ENCODE peak calls at places on chromosomes 5 and 9, in five cellular contexts. U is upper lobe of right lung, P is GM06990, E is hepatocyte, F is esophagus squamous epithelium. G is an unnamed sample. For H3K27me3, the result is how much of the 10 kb centered on the place peaks cover.

GRCh38 chr5:74281191-74281590 is 359.3 kb downstream of the ENC1 start:
- DNase-seq in U (no peak), E (no peak), P (no peak), F (no peak), G (no peak)

GRCh38 chr5:75243100-75243499 is 6.4 kb upstream of the ANKRD31 start:
- DNase-seq in F (no peak), U (no peak), E (no peak), P (no peak), G (no peak)

GRCh38 chr9:13786131-13786530 is 506.6 kb upstream of the MPDZ start:
- DNase-seq in E (no peak), P (no peak), U (peak), F (no peak), G (no peak)

GRCh38 chr5:891117-891836 is 1.3 kb downstream of the BRD9 start:
- DNase-seq in U (no peak), E (no peak), P (no peak), F (no peak), G (peak)

GRCh38 chr5:10789726-10790125 is 28.7 kb upstream of the DAP start:
- DNase-seq in F (no peak), E (no peak), U (no peak), P (no peak), G (no peak)

GRCh38 chr9:106930477-106930876 is 67.5 kb downstream of the ZNF462 start:
- DNase-seq in E (peak), P (no peak), U (no peak), F (no peak), G (peak)

GRCh38 chr9:99015890-99016289 is 72.2 kb downstream of the COL15A1 start:
- DNase-seq in F (no peak), P (no peak), E (no peak), U (no peak), G (no peak)

GRCh38 chr5:17203329-17204132 is 13.9 kb upstream of the BASP1 start:
- DNase-seq in U (no peak), E (peak), P (no peak), F (no peak), G (peak)

GRCh38 chr5:97449172-97449571 is 266.1 kb upstream of the RIOK2 start:
- DNase-seq in E (no peak), P (no peak), F (no peak), U (no peak), G (no peak)

GRCh38 chr9:116693233-116693731 is 6.2 kb downstream of the TRIM32 start:
- DNase-seq in E (no peak), U (no peak), F (no peak), P (no peak), G (no peak)

GRCh38 chr9:13064060-13064459 is 215.4 kb downstream of the MPDZ start:
- DNase-seq in F (no peak), P (no peak), E (no peak), U (no peak), G (no peak)

GRCh38 chr9:132232522-132232921 is 70.7 kb downstream of the NTNG2 start:
- DNase-seq in F (no peak), U (no peak), P (no peak), E (no peak), G (no peak)

GRCh38 chr9:81737871-81738507 is 48.6 kb upstream of the TLE1 start:
- DNase-seq in F (no peak), E (peak), P (no peak), U (no peak), G (no peak)

GRCh38 chr5:6820851-6821479 is 107.7 kb downstream of the TENT4A start:
- DNase-seq in P (no peak), F (no peak), E (peak), U (no peak), G (peak)

GRCh38 chr9:130987738-130988399 is 21.1 kb upstream of the LAMC3 start:
- DNase-seq in P (no peak), U (no peak), F (no peak), E (no peak), G (no peak)
- H3K27me3 ChIP-seq in P (under half), U (under half), F (under half), E (under half), G (under half)

GRCh38 chr5:53481354-53481886 is 991 bp downstream of the FST start:
- DNase-seq in U (no peak), F (no peak), P (no peak), E (no peak), G (no peak)

GRCh38 chr5:53482717-53483638 is 2.5 kb downstream of the FST start:
- DNase-seq in P (peak), U (peak), E (peak), F (no peak), G (peak)

GRCh38 chr5:53479656-53480473 is 564 bp upstream of the FST start:
- DNase-seq in E (peak), P (peak), U (peak), F (no peak), G (no peak)

GRCh38 chr5:53480474-53481353 is at the start of gene FST:
- DNase-seq in E (peak), F (no peak), P (no peak), U (peak), G (peak)

GRCh38 chr5:53481887-53482716 is 1.7 kb downstream of the FST start:
- DNase-seq in P (peak), F (no peak), U (peak), E (peak), G (peak)
- TF ChIP-seq CTCF in P (no peak), F (peak), U (peak), E (no peak), G (peak)

DNA sequence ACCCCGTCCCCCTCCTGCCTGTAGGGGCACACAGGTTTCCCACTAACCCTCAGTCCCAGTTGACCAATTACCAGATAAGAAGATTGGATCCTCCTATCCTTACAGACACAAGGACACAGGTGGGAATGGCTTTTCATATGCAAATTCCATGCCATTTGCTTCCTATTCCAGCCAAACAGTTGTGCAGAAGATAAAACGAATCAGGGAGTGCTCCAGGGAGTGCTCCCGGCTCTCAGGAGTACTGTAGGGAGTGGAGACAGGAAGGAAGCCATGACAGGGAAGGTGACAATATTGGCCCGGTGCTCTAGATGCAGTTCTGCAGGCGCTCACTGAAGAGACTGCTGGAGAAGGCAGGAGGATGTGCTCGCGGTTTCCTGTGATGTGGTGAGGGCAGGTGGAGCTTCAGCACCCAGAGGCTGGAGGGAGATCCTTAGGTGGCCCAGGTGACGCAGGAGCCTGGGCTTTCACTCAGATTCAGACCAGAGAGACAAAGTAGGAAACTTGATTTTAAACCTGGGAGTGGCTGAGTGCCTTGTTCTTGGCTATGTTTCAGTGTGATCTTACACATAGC is 260.0 kb downstream of the AUH start:
- DNase-seq in P (no peak), F (no peak), E (no peak), U (no peak), G (no peak)
- H3K4me3 ChIP-seq in P (no peak), F (no peak), E (no peak), U (no peak), G (no peak)

GRCh38 chr9:89555016-89555415 is 49.8 kb upstream of the GADD45G start:
- DNase-seq in P (no peak), U (no peak), F (no peak), E (no peak), G (no peak)
- H3K27me3 ChIP-seq in P (under half), U (under half), F (under half), E (under half), G (under half)

DNA sequence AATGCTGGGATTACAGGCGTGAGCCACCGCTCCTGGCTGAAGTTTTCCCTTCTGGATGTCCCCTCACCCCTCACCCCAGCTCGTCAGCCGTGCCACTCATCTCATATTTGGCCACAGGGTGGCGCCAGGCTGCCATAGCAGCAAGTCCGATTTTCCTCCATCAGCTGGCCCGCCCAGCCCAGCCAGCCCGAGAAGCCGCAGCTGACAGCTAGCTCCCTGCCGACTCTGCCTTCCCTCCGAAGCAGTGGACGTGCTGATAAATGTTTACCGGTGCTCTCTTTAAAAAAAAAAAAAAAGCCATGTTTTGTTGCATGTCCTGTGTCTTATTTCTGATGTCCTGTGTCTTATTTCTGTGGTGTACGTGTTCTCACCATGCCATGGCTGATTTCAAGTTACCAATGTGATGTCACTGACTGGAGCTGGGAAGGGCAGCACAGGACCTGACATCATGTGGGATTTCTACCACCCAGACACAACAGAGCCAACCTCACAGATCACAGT is 58.3 kb downstream of the PFDN1 start:
- DNase-seq in F (peak), U (peak), E (peak), P (peak), G (peak)
- TF ChIP-seq CTCF in F (peak), U (peak), E (peak), P (peak), G (peak)

GRCh38 chr5:2137444-2138050 is 254.8 kb upstream of the IRX4 start:
- DNase-seq in E (no peak), U (no peak), P (no peak), F (no peak), G (no peak)
- H3K4me3 ChIP-seq in E (no peak), U (no peak), P (no peak), F (no peak), G (no peak)

DNA sequence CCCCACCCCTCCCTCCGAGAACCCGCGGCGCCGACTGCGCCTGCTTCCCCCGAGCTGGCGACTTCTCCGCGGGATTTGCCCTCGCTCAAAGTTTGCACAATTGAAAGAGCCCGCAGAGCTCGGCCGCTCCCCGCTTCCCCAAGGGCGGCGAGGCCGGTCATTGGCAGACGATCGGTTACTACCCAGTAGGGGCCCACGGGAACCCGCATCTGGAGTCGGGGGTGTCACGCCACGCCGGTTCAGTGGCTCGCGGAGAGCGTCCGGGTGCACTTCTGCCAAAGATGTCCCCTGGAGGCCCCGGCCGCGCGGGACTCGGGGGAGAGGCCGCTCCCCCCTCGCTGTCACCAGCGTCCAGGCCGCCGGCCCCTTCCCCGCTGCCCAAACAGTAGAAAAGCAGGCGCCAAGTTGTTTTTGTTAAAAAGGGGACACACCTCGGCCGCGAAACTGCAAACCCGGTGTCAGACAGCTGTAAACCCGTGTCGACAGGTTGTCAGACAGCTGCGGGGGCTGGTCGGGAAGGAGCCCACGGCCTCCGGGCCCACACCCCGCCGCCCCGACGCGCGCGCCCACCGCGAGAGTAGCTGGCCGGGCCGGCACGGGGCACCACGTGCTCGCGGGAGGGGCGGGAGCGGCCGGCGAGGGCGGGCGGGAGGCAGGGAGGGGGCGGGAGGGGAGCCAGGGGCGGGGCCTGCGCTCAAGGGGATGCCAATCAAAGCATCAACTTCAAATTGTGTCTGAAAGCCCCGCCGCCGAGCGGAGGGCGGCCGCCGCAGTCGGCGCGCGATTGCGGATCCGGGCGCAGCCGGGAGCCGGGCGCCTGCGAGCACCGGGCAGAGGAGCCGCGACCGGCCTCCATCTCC is at the start of gene IRX1:
- DNase-seq in E (peak), F (no peak), P (no peak), U (peak), G (no peak)
- H3K27me3 ChIP-seq in E (half or more), F (half or more), P (under half), U (half or more), G (under half)

GRCh38 chr5:169832236-169832635 is 148.1 kb downstream of the INSYN2B start:
- DNase-seq in P (no peak), U (no peak), F (no peak), E (no peak), G (no peak)

GRCh38 chr5:169828385-169828784 is 151.9 kb downstream of the INSYN2B start:
- DNase-seq in F (no peak), E (no peak), U (no peak), P (no peak), G (no peak)

GRCh38 chr5:169831331-169831730 is 149.0 kb downstream of the INSYN2B start:
- DNase-seq in E (no peak), F (no peak), U (no peak), P (no peak), G (no peak)

GRCh38 chr5:169827769-169828168 is 152.5 kb downstream of the INSYN2B start:
- DNase-seq in U (no peak), E (no peak), P (no peak), F (no peak), G (no peak)

DNA sequence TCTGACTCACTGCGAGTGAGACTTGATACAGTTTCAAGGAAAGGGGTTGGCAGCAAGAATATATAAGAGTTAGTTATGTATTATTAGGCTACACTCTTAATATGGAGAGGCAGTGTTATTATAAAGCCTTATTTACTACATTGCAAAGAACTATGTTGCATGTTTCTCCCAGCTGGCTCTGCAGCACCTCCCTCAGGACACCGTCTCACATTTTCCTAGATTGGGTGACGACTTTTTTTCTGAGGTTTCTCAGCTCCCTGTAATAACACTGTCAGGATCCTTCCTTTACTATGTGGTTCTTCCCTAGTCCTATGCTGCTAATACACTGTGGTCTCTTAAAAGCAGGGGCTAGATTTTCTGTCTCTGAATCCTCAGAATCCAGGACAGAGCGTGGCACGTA is 153.7 kb downstream of the INSYN2B start:
- DNase-seq in P (no peak), U (no peak), F (no peak), E (no peak), G (no peak)
- TF ChIP-seq CTCF in P (peak), U (no peak), F (no peak), E (peak), G (no peak)

GRCh38 chr9:111525056-111525977 is at the start of gene ZNF483:
- DNase-seq in F (no peak), P (peak), U (peak), E (peak), G (no peak)

GRCh38 chr9:111527347-111527746 is 2.4 kb downstream of the ZNF483 start:
- DNase-seq in P (no peak), F (no peak), E (no peak), U (no peak), G (no peak)

GRCh38 chr9:111529787-111530186 is 4.8 kb downstream of the ZNF483 start:
- DNase-seq in F (no peak), E (no peak), P (no peak), U (no peak), G (no peak)

DNA sequence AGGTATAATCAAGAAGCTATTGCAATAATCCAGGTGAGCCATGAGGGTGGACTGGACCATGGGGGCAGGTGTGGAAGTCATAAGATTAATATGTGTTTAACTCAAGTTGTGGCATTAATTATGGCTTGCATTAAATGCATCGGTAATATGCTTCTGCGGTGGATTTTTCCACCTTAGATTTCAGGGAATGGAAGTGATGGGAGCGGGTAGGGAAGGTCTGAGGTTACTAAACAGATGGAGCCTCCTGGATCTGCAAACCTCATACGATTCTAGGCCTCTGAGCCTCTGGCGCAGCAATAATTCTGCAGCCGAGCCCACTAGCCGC is 286 bp upstream of the ZNF483 start:
- DNase-seq in P (no peak), E (no peak), F (no peak), U (no peak), G (no peak)
- H3K4me3 ChIP-seq in P (peak), E (no peak), F (peak), U (peak), G (no peak)

DNA sequence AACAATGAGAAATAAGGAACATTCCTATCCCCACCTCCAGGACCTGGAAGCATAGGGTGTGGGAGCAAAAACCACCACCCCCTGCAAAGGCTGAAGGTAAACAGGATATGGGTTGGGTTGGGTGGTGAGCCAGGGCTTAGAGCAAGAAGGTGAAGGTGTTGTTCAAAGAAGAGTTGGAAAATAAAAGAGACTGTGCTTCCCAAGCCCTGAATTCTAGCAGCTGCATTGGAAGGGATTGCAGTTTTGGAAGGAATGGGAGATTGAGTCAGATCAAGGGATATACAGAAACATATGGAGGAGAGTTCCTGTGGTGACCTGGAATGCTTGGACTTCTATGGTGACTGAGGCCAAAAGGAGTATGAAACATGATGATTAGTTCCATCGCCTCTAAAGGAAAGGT is 24.7 kb upstream of the MTAP start:
- DNase-seq in P (no peak), E (no peak), U (no peak), F (no peak), G (no peak)
- H3K27me3 ChIP-seq in P (under half), E (under half), U (under half), F (under half), G (under half)

G was measured in Caco-2.